ENCODE peak calls at places on chromosomes 16 and 17, in four cellular contexts. C is lower leg skin, F is transverse colon, Y is A549. Q is an unnamed sample.

GRCh38 chr17:61313515-61314326 is 85.9 kb upstream of the TBX2 start:
- DNase-seq in C (no peak), F (no peak), Y (no peak), Q (no peak)

GRCh38 chr16:17395849-17396480 is 74.8 kb downstream of the XYLT1 start:
- DNase-seq in C (peak), F (peak), Y (no peak), Q (no peak)

GRCh38 chr16:67173808-67174705 is 3.7 kb downstream of the NOL3 start:
- DNase-seq in C (peak), F (peak), Y (peak), Q (peak)

GRCh38 chr17:70230883-70231282 is 61.6 kb downstream of the KCNJ2 start:
- DNase-seq in C (no peak), F (no peak), Y (no peak), Q (no peak)

GRCh38 chr16:70685938-70686375 is at the start of gene MTSS2:
- DNase-seq in C (peak), F (peak), Y (peak), Q (peak)

GRCh38 chr17:72237223-72237622 is 116.4 kb downstream of the SOX9 start:
- DNase-seq in C (peak), F (no peak), Y (no peak), Q (no peak)

GRCh38 chr17:61406871-61407210 is 7.2 kb downstream of the TBX2 start:
- DNase-seq in C (no peak), F (no peak), Y (no peak), Q (no peak)

GRCh38 chr17:76566988-76567431 is 18.6 kb downstream of the ST6GALNAC2 start:
- DNase-seq in C (no peak), F (no peak), Y (no peak), Q (no peak)

GRCh38 chr17:29610395-29610794 is 12.3 kb downstream of the CORO6 start:
- DNase-seq in C (no peak), F (no peak), Y (no peak), Q (no peak)

GRCh38 chr17:51527230-51527982 is 267.1 kb downstream of the UTP18 start:
- DNase-seq in C (no peak), F (no peak), Y (no peak), Q (no peak)

GRCh38 chr17:70336411-70336810 is 167.1 kb downstream of the KCNJ2 start:
- DNase-seq in C (no peak), F (no peak), Y (no peak), Q (no peak)

GRCh38 chr16:249431-249830 is 14.8 kb downstream of the FAM234A start:
- DNase-seq in C (no peak), F (no peak), Y (no peak), Q (no peak)

GRCh38 chr17:47733047-47733413 is at the start of gene TBX21:
- DNase-seq in C (peak), F (peak), Y (peak), Q (peak)

DNA sequence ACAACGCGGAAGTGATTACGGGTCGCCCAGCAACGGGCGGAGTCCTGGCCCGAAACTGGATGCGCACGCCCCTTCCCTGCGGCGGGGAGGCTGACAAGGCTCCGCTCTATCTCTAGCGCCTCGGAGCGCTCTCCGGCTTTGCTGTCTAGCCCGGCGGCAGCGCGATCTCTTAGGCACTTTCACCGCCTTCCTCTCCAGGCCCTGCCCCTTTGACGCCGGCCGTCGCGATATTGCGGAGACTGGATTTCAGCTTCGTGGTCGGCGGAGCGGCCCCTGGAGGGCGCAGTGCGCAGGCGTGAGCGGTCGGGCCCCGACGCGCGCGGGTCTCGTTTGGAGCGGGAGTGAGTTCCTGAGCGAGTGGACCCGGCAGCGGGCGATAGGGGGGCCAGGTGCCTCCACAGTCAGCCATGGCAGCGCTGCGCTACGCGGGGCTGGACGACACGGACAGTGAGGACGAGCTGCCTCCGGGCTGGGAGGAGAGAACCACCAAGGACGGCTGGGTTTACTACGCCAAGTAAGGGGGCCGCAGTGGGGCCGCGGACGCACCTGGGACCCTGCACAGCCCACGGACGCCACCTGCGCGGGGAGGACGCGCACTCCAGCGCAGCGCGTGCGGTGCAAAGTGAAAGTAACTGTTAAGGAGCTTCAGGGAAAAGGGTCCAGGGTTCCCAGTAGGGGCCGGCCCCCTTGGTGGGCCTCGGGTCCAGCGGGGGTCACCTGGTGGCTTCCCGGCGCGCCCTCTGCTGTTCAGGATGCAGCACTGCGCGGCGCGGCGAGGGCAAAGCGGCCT is at the start of gene WWOX:
- DNase-seq in C (peak), F (peak), Y (peak), Q (peak)
- TF ChIP-seq POLR2A in C (no peak), F (peak), Y (peak), Q (peak)

GRCh38 chr17:16568541-16569357 is at the start of gene ZNF287:
- DNase-seq in C (peak), F (peak), Y (peak), Q (peak)
- TF ChIP-seq POLR2A in C (no peak), F (no peak), Y (peak), Q (no peak)

GRCh38 chr17:36591434-36592315 is at the start of gene DHRS11:
- DNase-seq in C (peak), F (peak), Y (peak), Q (peak)

GRCh38 chr17:36594626-36595401 is 3.1 kb downstream of the DHRS11 start:
- DNase-seq in C (peak), F (peak), Y (no peak), Q (peak)

GRCh38 chr17:36592316-36592710 is 634 bp downstream of the DHRS11 start:
- DNase-seq in C (peak), F (peak), Y (no peak), Q (peak)

GRCh38 chr17:36593651-36594316 is 2.1 kb downstream of the DHRS11 start:
- DNase-seq in C (peak), F (peak), Y (no peak), Q (peak)

GRCh38 chr17:36592711-36593321 is 1.1 kb downstream of the DHRS11 start:
- DNase-seq in C (peak), F (peak), Y (no peak), Q (no peak)
- TF ChIP-seq POLR2A in C (no peak), F (peak), Y (no peak), Q (no peak)

GRCh38 chr17:74748279-74748528 is 224 bp upstream of the NHERF1 start:
- DNase-seq in C (no peak), F (no peak), Y (no peak), Q (no peak)

GRCh38 chr17:74749262-74750038 is 1.0 kb downstream of the NHERF1 start:
- DNase-seq in C (no peak), F (peak), Y (no peak), Q (no peak)

GRCh38 chr17:74750039-74750326 is 1.6 kb downstream of the NHERF1 start:
- DNase-seq in C (no peak), F (no peak), Y (no peak), Q (no peak)

GRCh38 chr17:74746922-74747321 is 1.5 kb upstream of the NHERF1 start:
- DNase-seq in C (no peak), F (no peak), Y (no peak), Q (peak)

GRCh38 chr17:74748529-74749261 is at the start of gene NHERF1:
- DNase-seq in C (peak), F (peak), Y (peak), Q (peak)
- TF ChIP-seq POLR2A in C (no peak), F (peak), Y (peak), Q (peak)

DNA sequence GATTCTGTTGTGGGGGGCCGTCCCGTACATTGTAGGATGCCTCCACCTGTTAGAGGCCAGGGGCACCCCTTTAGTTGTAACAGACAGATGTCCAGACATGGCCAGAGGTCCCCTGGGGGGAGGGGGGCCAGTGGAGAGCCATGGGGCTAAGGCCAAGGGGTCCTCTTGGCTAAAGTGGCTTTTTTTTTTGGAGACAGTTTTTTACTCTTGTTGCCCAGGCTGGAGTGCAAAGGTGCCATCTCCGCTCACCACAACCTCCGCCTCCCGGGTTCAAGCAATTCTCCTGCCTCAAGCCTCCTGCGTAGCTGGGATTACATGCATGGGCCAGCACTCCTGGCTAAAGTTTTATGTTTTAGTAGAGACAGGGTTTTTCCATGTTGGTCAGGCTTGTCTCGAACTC is 229.0 kb downstream of the CPPED1 start:
- DNase-seq in C (peak), F (no peak), Y (no peak), Q (no peak)
- TF ChIP-seq POLR2A in C (no peak), F (no peak), Y (no peak), Q (no peak)

GRCh38 chr16:3129137-3130131 is 5.4 kb upstream of the ZNF213 start:
- DNase-seq in C (peak), F (peak), Y (peak), Q (peak)
- TF ChIP-seq POLR2A in C (no peak), F (peak), Y (peak), Q (peak)

GRCh38 chr16:24936151-24936550 is 79.0 kb downstream of the ARHGAP17 start:
- DNase-seq in C (no peak), F (no peak), Y (no peak), Q (no peak)
- TF ChIP-seq POLR2A in C (no peak), F (no peak), Y (no peak), Q (no peak)